ENCODE peak calls at places on chromosomes 7 and 10, in five cellular contexts. Z is AG04450, U is GM04504, O is NCI-H1694, W is stomach. R is an unnamed sample.

GRCh38 chr7:134458341-134458805 is 527 bp downstream of the AKR1B1 start:
- DNase-seq in Z (no peak), O (no peak), U (no peak), W (peak; percentile 47), R (no peak)

GRCh38 chr10:59181668-59182067 is 5.2 kb downstream of the PHYHIPL start:
- DNase-seq in W (no peak), Z (no peak), U (peak; percentile 34), O (peak; percentile 63), R (peak; percentile 68)

GRCh38 chr7:2497500-2498336 is 21.5 kb upstream of the GRIFIN start:
- DNase-seq in W (no peak), U (no peak), Z (no peak), O (peak; percentile 27), R (no peak)

GRCh38 chr10:97854735-97855134 is 5.1 kb downstream of the GOLGA7B start:
- DNase-seq in O (no peak), W (no peak), Z (no peak), U (no peak), R (no peak)

GRCh38 chr7:131556055-131556911 is at the start of gene PODXL:
- DNase-seq in W (peak; percentile 73), Z (no peak), U (no peak), O (no peak), R (no peak)

GRCh38 chr7:45881759-45882464 is 6.4 kb upstream of the IGFBP1 start:
- DNase-seq in W (no peak), Z (peak; percentile 55), U (peak; percentile 76), O (no peak), R (no peak)

GRCh38 chr7:135217645-135218509 is 6.6 kb upstream of the WDR91 start:
- DNase-seq in O (no peak), W (no peak), U (no peak), Z (no peak), R (no peak)

GRCh38 chr10:130061760-130062159 is 48.9 kb downstream of the C10orf143 start:
- DNase-seq in W (no peak), U (no peak), O (no peak), Z (no peak), R (no peak)

GRCh38 chr7:77537136-77537594 is at the start of gene PTPN12:
- DNase-seq in U (peak; percentile 46), Z (no peak), O (peak; percentile 74), W (no peak), R (peak; percentile 67)